ENCODE peak calls at places on chromosome 18, in five cellular contexts. X, K, S, M and N are unnamed samples.
A peak's percentile ranks its signal among the peaks of the same experiment; 100 is the strongest.

GRCh38 chr18:63157293-63158011 is 162.1 kb downstream of the BCL2 start:
- DNase-seq in M (no peak), K (no peak), S (no peak), X (no peak), N (no peak)

GRCh38 chr18:60943297-60943696 is 389.9 kb upstream of the CDH20 start:
- DNase-seq in K (no peak), X (no peak), M (no peak), S (no peak), N (no peak)

GRCh38 chr18:79019876-79020275 is 40.3 kb downstream of the SALL3 start:
- DNase-seq in S (no peak), X (no peak), M (no peak), K (no peak), N (no peak)

GRCh38 chr18:10798727-10799435 is 273.1 kb downstream of the NAPG start:
- DNase-seq in X (no peak), K (no peak), S (no peak), M (no peak), N (no peak)

GRCh38 chr18:9663377-9663776 is 44.7 kb upstream of the RAB31 start:
- DNase-seq in M (peak; percentile 16), X (no peak), S (no peak), K (no peak), N (no peak)

GRCh38 chr18:24341361-24341760 is 56.3 kb downstream of the OSBPL1A start:
- DNase-seq in M (no peak), S (no peak), X (no peak), K (peak; percentile 11), N (no peak)

GRCh38 chr18:13539843-13540535 is 186.4 kb downstream of the FAM210A start:
- DNase-seq in K (no peak), S (no peak), X (no peak), M (no peak), N (no peak)

GRCh38 chr18:7117390-7118355 is at the start of gene LAMA1:
- DNase-seq in S (peak; percentile 31), M (no peak), K (no peak), X (peak; percentile 71), N (peak; percentile 84)

GRCh38 chr18:79936641-79937040 is 14.8 kb downstream of the SLC66A2 start:
- DNase-seq in S (no peak), K (no peak), M (no peak), X (no peak), N (no peak)

GRCh38 chr18:25463726-25464125 is 111.8 kb upstream of the ZNF521 start:
- DNase-seq in K (no peak), M (no peak), X (no peak), S (no peak), N (no peak)

DNA sequence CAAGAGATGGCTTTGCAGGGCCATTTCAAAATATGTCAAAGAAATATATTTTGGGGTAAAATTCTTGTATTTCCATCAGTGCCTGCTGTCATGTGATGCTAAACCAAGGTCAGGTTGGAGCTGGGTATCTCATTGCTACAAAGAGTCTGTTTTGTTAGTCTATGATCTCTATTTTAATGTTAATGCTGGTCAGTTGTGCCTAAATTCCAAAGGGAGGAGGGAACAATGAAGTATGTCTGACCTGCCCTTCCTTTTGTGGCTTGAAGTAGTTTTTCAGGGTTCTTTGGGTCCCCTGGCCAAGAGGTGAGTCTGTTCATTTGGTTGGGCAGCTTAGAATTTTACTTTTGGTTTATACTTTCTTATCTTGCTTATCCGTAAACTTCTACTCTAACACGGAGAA is 61.6 kb upstream of the DYNAP start:
- DNase-seq in M (no peak), S (peak; percentile 27), K (no peak), X (no peak), N (peak; percentile 53)
- H3K9ac ChIP-seq in M (no peak overlapping the region), S (no peak overlapping the region), K (no peak overlapping the region), X (no peak overlapping the region), N (peak overlapping the region; percentile 53)

GRCh38 chr18:49112031-49112430 is 161.3 kb upstream of the SMAD7 start:
- DNase-seq in S (no peak), M (no peak), K (no peak), X (no peak), N (no peak)
- H2BK12ac ChIP-seq in S (no peak overlapping the region), M (no peak overlapping the region), K (no peak overlapping the region), X (no peak overlapping the region), N (no peak overlapping the region)

GRCh38 chr18:51617572-51618260 is 420.2 kb upstream of the MEX3C start:
- DNase-seq in S (no peak), M (no peak), K (no peak), X (no peak), N (no peak)

GRCh38 chr18:51617167-51617566 is 419.7 kb upstream of the MEX3C start:
- DNase-seq in X (no peak), S (no peak), M (no peak), K (no peak), N (no peak)

GRCh38 chr18:51614033-51614432 is 416.6 kb upstream of the MEX3C start:
- DNase-seq in X (no peak), M (peak; percentile 82), S (no peak), K (peak; percentile 1), N (no peak)

GRCh38 chr18:51611326-51611725 is 413.8 kb upstream of the MEX3C start:
- DNase-seq in S (no peak), M (no peak), X (no peak), K (no peak), N (no peak)

DNA sequence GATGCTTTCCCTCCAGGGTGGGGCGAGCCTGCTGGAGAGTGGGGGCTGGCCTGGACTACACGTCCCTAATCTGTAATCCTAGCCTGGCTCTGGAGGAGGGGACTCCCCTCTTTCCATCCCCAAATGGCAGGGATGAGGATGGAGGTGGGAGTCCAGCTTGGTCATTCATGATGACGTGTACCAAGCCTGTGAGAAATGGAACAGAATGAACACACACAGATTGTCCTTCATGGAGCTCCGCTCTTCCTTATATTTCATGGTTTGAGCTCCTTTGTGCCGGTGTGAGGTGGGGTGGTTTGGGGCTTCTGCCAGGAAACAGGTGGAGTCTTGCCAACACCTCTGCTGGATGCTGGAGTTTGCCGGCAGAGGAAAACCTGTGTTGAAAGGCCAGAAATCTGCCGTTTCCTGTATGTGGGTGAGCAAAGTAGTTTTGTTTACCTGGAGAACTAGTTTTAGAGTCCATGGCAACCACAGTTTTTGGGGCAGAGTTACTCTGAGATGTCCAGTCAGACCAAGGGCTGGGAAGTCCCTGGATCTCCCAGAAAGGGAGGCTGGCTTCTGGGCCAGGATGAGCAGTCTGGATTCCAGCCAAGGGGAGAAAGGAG is 417.6 kb upstream of the MEX3C start:
- DNase-seq in X (no peak), S (no peak), K (no peak), M (peak; percentile 25), N (no peak)
- H3K9ac ChIP-seq in X (no peak overlapping the region), S (no peak overlapping the region), K (no peak overlapping the region), M (no peak overlapping the region), N (no peak overlapping the region)

GRCh38 chr18:67219821-67220220 is 296.7 kb downstream of the DSEL start:
- DNase-seq in X (no peak), M (no peak), K (no peak), S (no peak), N (no peak)

GRCh38 chr18:67215686-67216085 is 300.8 kb downstream of the DSEL start:
- DNase-seq in S (no peak), K (no peak), M (no peak), X (no peak), N (no peak)

GRCh38 chr18:67217551-67218166 is 298.9 kb downstream of the DSEL start:
- DNase-seq in M (peak; percentile 22), S (no peak), X (peak; percentile 59), K (peak; percentile 67), N (no peak)

GRCh38 chr18:67216846-67217245 is 299.7 kb downstream of the DSEL start:
- DNase-seq in K (no peak), X (no peak), S (no peak), M (no peak), N (no peak)

DNA sequence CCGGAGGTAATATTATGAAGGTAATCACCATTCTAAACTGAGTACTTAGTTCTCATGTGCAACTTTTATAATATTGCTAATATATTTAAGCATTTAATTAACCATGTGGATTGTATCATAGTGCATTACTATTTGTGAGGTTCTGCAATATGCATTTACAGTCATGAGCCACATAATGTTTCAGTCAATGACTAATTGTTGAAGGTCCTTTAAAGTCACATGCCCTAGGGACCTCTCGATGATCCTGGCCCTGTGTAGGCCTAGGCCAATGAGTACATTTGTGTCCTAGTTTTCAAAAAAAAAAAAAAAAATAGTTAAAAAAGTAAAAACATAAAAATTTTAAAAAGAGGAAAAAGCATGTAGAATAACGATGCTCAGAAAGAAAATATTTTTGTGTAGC is 298.0 kb downstream of the DSEL start:
- DNase-seq in X (no peak), M (no peak), K (no peak), S (no peak), N (no peak)
- H2BK12ac ChIP-seq in X (no peak overlapping the region), M (no peak overlapping the region), K (no peak overlapping the region), S (no peak overlapping the region), N (no peak overlapping the region)

DNA sequence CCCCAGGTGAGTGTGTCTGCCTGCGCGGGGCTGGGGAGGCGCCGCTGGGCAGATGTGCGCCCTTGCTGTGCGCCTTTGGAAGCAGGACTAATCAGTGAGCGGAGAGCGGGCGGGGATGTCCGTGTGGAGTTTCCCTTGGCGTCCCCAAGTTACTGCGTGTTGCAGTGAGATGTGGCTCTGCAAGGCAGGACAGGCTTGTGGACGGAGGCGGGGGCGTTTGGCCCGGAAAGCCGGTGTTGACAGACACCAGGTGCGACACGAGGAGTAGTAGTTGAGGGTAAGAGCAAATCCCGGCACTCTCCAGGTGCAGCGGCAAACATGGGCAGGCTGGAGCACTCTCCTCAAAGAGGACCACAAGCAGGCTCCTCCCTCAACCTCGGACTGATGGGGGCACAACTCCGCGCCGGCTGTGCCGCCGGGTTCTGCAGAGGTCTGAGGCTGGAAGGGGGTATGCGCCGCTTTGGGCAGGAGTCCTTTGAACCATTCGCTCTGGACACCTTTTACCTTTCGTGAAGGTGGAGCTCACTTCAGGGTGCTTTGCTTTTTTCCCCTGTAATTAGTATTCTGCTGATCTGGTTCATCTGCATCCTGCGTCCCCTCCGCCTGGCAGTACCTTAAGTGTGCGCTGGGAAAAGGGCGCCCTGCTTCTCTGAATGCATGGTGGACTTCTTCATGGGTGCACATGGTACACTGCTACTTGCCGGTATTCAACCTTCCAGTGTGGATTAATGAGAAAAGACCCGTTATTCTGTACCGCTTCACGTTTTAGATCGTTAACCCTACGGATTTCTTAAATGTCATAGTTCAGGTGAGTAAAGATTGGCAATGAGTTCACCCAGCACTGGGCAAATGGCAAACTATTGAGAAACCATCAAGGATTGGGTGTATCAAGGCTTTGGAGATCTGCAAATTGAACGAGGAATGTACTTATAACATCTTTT is 603 bp downstream of the CDH7 start:
- DNase-seq in X (peak; percentile 42), S (no peak), M (no peak), K (peak; percentile 37), N (peak; percentile 72)
- H3K9ac ChIP-seq in X (peak overlapping the region; percentile 89), S (no peak overlapping the region), M (no peak overlapping the region), K (no peak overlapping the region), N (no peak overlapping the region)

GRCh38 chr18:52715421-52715820 is 375.4 kb downstream of the DCC start:
- DNase-seq in K (no peak), M (no peak), X (no peak), S (no peak), N (no peak)
- H2BK12ac ChIP-seq in K (no peak overlapping the region), M (no peak overlapping the region), X (no peak overlapping the region), S (no peak overlapping the region), N (no peak overlapping the region)

DNA sequence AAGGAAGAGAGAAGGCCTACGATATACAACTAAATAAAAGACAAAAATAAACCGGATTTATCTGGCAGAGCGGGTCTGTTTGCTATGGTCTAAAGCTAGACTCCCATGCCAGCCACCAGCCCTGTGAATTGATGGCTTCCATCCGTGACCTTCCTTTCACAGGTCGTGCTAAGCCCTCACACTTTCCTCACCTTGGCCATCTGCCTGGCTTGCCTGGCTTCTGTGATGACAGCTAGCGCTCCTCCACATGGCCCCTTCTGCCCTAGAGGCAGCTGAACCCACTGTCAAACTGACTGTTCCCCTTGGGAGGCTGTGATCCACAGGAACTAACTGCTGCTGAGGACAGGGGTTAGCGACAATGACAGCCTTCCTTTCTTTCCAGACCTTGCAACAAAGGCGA is 32.5 kb downstream of the GAREM1 start:
- DNase-seq in K (no peak), S (no peak), X (no peak), M (no peak), N (no peak)
- H3K9ac ChIP-seq in K (no peak overlapping the region), S (no peak overlapping the region), X (no peak overlapping the region), M (no peak overlapping the region), N (no peak overlapping the region)

GRCh38 chr18:23253630-23254029 is 118.3 kb downstream of the CABLES1 start:
- DNase-seq in S (no peak), K (no peak), X (no peak), M (no peak), N (no peak)
- H2BK12ac ChIP-seq in S (no peak overlapping the region), K (no peak overlapping the region), X (no peak overlapping the region), M (no peak overlapping the region), N (no peak overlapping the region)